ENCODE peak calls at places on chromosome 5, in four cellular contexts. L is ovary, D is small intestine, V is left ventricle myocardium inferior. N is an unnamed sample.

GRCh38 chr5:111461261-111461671 is 51.1 kb downstream of the STARD4 start:
- DNase-seq in D (peak; percentile 5), V (no peak), L (no peak), N (peak; percentile 17)

GRCh38 chr5:531101-531748 is 7.0 kb upstream of the SLC9A3 start:
- DNase-seq in L (no peak), D (no peak), V (no peak), N (no peak)

GRCh38 chr5:10264569-10264968 is 14.5 kb downstream of the CCT5 start:
- DNase-seq in D (no peak), V (no peak), L (no peak), N (no peak)

GRCh38 chr5:9454012-9454481 is 91.8 kb downstream of the SEMA5A start:
- DNase-seq in D (no peak), V (no peak), L (no peak), N (no peak)

GRCh38 chr5:120538644-120539043 is 74.5 kb downstream of the PRR16 start:
- DNase-seq in D (no peak), V (no peak), L (no peak), N (no peak)

GRCh38 chr5:100840364-100840763 is 62.7 kb downstream of the ST8SIA4 start:
- DNase-seq in D (no peak), L (no peak), V (no peak), N (no peak)

GRCh38 chr5:154370119-154370518 is 75.7 kb upstream of the SAP30L start:
- DNase-seq in D (no peak), L (no peak), V (no peak), N (no peak)

GRCh38 chr5:140753561-140753960 is 32.4 kb upstream of the PCDHA1 start:
- DNase-seq in V (no peak), D (no peak), L (no peak), N (no peak)

GRCh38 chr5:40389591-40389990 is 290.1 kb upstream of the PTGER4 start:
- DNase-seq in L (no peak), D (no peak), V (no peak), N (no peak)

GRCh38 chr5:87300744-87301143 is 33.1 kb downstream of the RASA1 start:
- DNase-seq in D (peak; percentile 17), V (no peak), L (no peak), N (no peak)
- H3K4me3 ChIP-seq in D (no peak overlapping the region), V (no peak overlapping the region), L (no peak overlapping the region), N (no peak overlapping the region)

GRCh38 chr5:139638090-139638735 is 9.9 kb upstream of the CXXC5 start:
- DNase-seq in D (peak; percentile 81), V (peak; percentile 87), L (peak; percentile 62), N (no peak)
- H3K4me3 ChIP-seq in D (peak overlapping the region; percentile 52), V (peak overlapping the region; percentile 68), L (peak overlapping the region; percentile 47), N (no peak overlapping the region)

GRCh38 chr5:19767987-19768386 is 220.0 kb downstream of the CDH18 start:
- DNase-seq in D (no peak), V (no peak), L (no peak), N (no peak)
- H3K4me3 ChIP-seq in D (no peak overlapping the region), V (no peak overlapping the region), L (no peak overlapping the region), N (no peak overlapping the region)

DNA sequence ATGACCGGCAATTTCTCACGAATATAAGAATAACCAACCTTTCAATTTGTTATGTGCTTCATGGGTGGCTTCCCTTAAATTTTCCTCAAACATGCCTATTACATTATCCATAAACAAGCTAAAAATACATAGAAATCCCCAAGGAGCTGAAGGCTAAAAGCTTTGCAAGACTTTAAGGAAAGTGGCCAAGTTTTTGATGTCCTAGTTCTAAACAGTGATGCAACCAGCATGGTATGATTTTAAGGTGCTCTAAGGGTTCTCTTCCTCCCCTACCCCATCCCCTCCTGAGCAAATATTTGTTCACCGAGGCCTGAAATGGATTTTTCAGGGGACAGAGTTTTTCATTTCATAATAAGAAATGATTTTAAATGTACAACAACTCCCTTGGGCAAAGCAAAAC is 79.8 kb downstream of the RGS7BP start:
- DNase-seq in V (no peak), D (no peak), L (no peak), N (no peak)
- H3K4me3 ChIP-seq in V (no peak overlapping the region), D (no peak overlapping the region), L (no peak overlapping the region), N (no peak overlapping the region)

GRCh38 chr5:157069949-157070348 is 11.0 kb upstream of the HAVCR1 start:
- DNase-seq in V (no peak), L (no peak), D (no peak), N (no peak)

GRCh38 chr5:157068785-157069184 is 9.9 kb upstream of the HAVCR1 start:
- DNase-seq in L (no peak), V (no peak), D (no peak), N (no peak)

GRCh38 chr5:157066080-157066479 is 7.2 kb upstream of the HAVCR1 start:
- DNase-seq in L (no peak), V (no peak), D (no peak), N (no peak)

GRCh38 chr5:157066950-157067349 is 8.0 kb upstream of the HAVCR1 start:
- DNase-seq in D (no peak), V (no peak), L (no peak), N (no peak)

GRCh38 chr5:157068339-157068738 is 9.4 kb upstream of the HAVCR1 start:
- DNase-seq in D (no peak), L (no peak), V (no peak), N (no peak)
- H3K4me3 ChIP-seq in D (no peak overlapping the region), L (no peak overlapping the region), V (no peak overlapping the region), N (no peak overlapping the region)

DNA sequence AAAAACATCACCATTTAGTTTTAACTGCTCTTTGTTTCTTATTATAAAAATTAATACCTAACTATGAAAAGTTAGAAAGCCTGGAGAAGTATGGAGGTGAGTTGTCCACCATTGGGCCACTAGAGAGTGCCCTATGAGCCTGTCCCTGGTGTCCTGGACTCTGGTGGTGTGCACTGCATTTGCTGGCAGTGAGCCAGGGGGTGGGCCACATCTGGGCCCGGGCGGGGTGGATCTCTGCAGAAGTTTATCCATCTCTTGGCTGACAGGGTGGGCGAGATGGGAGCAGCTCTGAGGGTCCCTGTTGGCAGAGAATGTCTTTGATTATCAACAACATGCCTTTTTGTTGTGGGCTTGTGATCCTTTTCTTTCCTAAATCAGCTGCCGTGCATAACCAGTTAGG is 8.2 kb downstream of the TENT4A start:
- DNase-seq in V (peak; percentile 27), L (peak; percentile 10), D (no peak), N (no peak)
- H3K4me3 ChIP-seq in V (peak overlapping the region; percentile 52), L (no peak overlapping the region), D (no peak overlapping the region), N (no peak overlapping the region)

DNA sequence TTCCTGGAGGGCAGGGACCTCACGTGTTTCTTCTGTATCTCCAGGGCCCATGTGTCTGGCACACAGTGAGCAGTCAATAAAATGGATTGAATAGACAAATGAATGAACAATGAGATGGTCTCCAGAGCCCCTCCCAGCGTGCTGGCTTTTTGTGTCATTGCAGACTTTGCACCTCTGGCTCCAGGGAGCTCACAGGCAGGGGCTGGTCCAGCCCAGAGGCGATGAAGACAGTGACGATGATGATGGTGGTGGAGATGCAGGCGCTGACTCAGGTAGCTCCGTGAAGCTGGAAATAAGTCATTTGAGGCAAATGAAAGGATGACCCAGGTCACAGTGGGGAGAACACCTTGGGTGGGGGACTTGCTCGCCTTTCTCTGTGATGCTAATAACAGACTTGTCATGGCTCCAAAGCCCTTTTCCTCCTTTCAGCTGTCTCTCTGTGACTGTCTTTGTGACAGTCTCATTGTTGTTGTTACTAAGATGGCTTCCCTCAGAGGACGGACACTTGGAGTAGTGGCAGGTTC is 30.4 kb upstream of the FABP6 start:
- DNase-seq in V (no peak), L (no peak), D (no peak), N (no peak)
- H3K4me3 ChIP-seq in V (peak overlapping the region; percentile 63), L (no peak overlapping the region), D (no peak overlapping the region), N (no peak overlapping the region)

DNA sequence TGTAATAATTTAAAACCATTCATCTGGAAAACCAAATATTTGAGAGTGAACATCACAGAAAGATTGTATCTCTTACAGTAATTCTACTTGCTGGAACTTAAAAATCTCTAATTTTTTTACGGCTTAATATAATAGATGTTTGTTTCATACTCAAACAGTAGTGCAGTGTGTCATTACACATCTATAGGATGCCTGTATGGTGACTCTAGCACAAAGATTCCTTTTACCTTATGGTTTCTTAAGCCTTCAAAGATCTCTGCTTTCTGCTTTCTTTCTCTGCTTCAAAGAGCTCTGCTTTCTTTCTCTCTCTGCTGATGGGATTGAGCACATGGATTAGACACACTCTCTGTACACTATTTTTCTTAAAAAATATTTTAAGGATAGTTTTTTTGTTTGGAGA is 374.0 kb upstream of the CDH9 start:
- DNase-seq in L (no peak), V (no peak), D (no peak), N (no peak)
- H3K4me3 ChIP-seq in L (no peak overlapping the region), V (no peak overlapping the region), D (no peak overlapping the region), N (no peak overlapping the region)

GRCh38 chr5:126645132-126645531 is 44.4 kb downstream of the PHAX start:
- DNase-seq in D (no peak), L (no peak), V (no peak), N (no peak)

GRCh38 chr5:126641387-126641786 is 40.6 kb downstream of the PHAX start:
- DNase-seq in L (no peak), D (no peak), V (no peak), N (no peak)

GRCh38 chr5:126635585-126635984 is 34.8 kb downstream of the PHAX start:
- DNase-seq in L (no peak), V (no peak), D (no peak), N (no peak)

DNA sequence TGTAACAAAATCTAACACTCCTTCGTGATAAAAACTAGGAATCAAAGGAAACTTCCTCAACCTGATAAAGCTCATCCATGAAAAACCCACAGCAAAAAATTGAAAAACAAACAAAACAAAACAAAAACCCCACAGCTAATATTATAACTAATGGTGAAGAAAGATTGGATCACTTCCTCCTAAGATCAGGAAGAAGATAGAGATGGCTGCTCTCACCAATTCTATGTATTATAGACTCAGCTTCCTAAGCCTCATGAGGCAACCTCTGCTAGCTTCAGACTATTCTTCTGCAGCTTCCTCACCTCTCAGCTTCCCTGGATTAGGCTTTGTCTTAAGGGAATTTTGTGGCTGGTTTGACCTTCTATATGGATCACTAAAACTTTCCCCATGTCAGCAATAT is 40.1 kb downstream of the PHAX start:
- DNase-seq in V (no peak), L (no peak), D (no peak), N (no peak)
- H3K4me3 ChIP-seq in V (no peak overlapping the region), L (no peak overlapping the region), D (no peak overlapping the region), N (no peak overlapping the region)